ENCODE peak calls at places on chromosomes 1 and 21, in six cellular contexts. One of them, this sample, is unnamed.
A peak's percentile ranks its signal among the peaks of the same experiment; 100 is the strongest.

GRCh38 chr1:151514366-151514765 is 3.2 kb downstream of the CGN start:
- DNase-seq in aorta: no peak
- DNase-seq in lower leg skin: no peak
- DNase-seq in bronchial epithelial cell: peak; percentile 39
- DNase-seq in AG09309: no peak
- DNase-seq in astrocyte of the cerebellum: no peak
- DNase-seq in this sample: no peak

GRCh38 chr1:225655509-225656258 is 2.8 kb upstream of the ENAH start:
- DNase-seq in aorta: peak; percentile 87
- DNase-seq in lower leg skin: peak; percentile 86
- DNase-seq in bronchial epithelial cell: peak; percentile 99
- DNase-seq in AG09309: peak; percentile 94
- DNase-seq in astrocyte of the cerebellum: peak; percentile 98
- DNase-seq in this sample: no peak

GRCh38 chr1:239560921-239561320 is 174.6 kb downstream of the CHRM3 start:
- DNase-seq in aorta: no peak
- DNase-seq in lower leg skin: no peak
- DNase-seq in bronchial epithelial cell: no peak
- DNase-seq in AG09309: no peak
- DNase-seq in astrocyte of the cerebellum: no peak
- DNase-seq in this sample: no peak

GRCh38 chr1:15261155-15262002 is 14.4 kb downstream of the FHAD1 start:
- DNase-seq in aorta: peak; percentile 73
- DNase-seq in lower leg skin: peak; percentile 89
- DNase-seq in bronchial epithelial cell: peak; percentile 36
- DNase-seq in AG09309: no peak
- DNase-seq in astrocyte of the cerebellum: no peak
- DNase-seq in this sample: no peak

GRCh38 chr21:33286600-33287456 is 20.7 kb downstream of the IL10RB start:
- DNase-seq in aorta: peak; percentile 70
- DNase-seq in lower leg skin: peak; percentile 81
- DNase-seq in bronchial epithelial cell: peak; percentile 55
- DNase-seq in AG09309: no peak
- DNase-seq in astrocyte of the cerebellum: peak; percentile 57
- DNase-seq in this sample: no peak

GRCh38 chr1:91402023-91402422 is 2.6 kb downstream of the HFM1 start:
- DNase-seq in aorta: no peak
- DNase-seq in lower leg skin: no peak
- DNase-seq in bronchial epithelial cell: peak; percentile 46
- DNase-seq in AG09309: no peak
- DNase-seq in astrocyte of the cerebellum: no peak
- DNase-seq in this sample: no peak

GRCh38 chr1:4696161-4696745 is 41.8 kb downstream of the AJAP1 start:
- DNase-seq in aorta: no peak
- DNase-seq in lower leg skin: no peak
- DNase-seq in bronchial epithelial cell: no peak
- DNase-seq in AG09309: no peak
- DNase-seq in astrocyte of the cerebellum: no peak
- DNase-seq in this sample: no peak

GRCh38 chr1:104636581-104636980 is 886.9 kb downstream of the AMY1C start:
- DNase-seq in aorta: no peak
- DNase-seq in lower leg skin: no peak
- DNase-seq in bronchial epithelial cell: peak; percentile 29
- DNase-seq in AG09309: no peak
- DNase-seq in astrocyte of the cerebellum: no peak
- DNase-seq in this sample: no peak

GRCh38 chr1:184802739-184803492 is 48.3 kb upstream of the EDEM3 start:
- DNase-seq in aorta: no peak
- DNase-seq in lower leg skin: no peak
- DNase-seq in bronchial epithelial cell: peak; percentile 12
- DNase-seq in AG09309: no peak
- DNase-seq in astrocyte of the cerebellum: no peak
- DNase-seq in this sample: no peak

GRCh38 chr1:30790850-30791778 is 33.5 kb upstream of the LAPTM5 start:
- DNase-seq in aorta: no peak
- DNase-seq in lower leg skin: no peak
- DNase-seq in bronchial epithelial cell: no peak
- DNase-seq in AG09309: no peak
- DNase-seq in astrocyte of the cerebellum: no peak
- DNase-seq in this sample: no peak

DNA sequence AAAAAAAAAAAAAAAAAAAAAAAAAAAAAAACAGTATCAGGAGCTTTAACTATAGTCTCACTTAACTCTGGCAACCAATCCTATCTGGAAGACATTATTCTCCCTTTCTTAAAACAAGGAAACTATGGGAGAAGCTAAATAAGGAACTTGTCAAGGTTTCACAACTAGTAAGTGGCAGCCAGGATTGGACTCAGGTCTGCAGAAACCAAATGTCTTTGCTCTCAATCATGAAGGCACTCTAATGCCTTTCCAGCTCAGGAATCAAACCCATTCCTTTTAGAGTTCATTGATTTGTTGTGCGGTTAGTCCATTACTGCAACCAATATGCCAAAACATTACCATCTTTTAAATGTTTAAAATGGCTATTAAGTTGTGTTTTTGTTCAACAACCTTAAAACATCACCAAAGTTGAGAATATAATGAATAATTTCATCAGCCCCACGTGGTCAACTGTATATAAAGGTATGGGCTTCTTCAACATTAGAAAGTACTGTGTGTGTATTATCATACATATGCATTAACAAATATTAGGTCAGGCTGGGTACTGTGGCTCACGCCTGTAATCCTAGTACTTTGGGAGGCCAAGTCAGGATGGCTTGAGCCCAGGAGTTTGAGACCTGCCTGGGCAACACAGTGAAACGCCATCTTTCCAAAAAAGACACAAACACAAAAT is 1.5 kb downstream of the EPRS1 start:
- DNase-seq in aorta: no peak
- DNase-seq in lower leg skin: no peak
- DNase-seq in bronchial epithelial cell: no peak
- DNase-seq in AG09309: no peak
- DNase-seq in astrocyte of the cerebellum: no peak
- DNase-seq in this sample: no peak
- H3K4me3 ChIP-seq in aorta: no peak overlapping the region
- H3K4me3 ChIP-seq in lower leg skin: no peak overlapping the region
- H3K4me3 ChIP-seq in bronchial epithelial cell: peak overlapping the region; percentile 100
- H3K4me3 ChIP-seq in AG09309: peak overlapping the region; percentile 99
- H3K4me3 ChIP-seq in astrocyte of the cerebellum: peak overlapping the region; percentile 99
- H3K4me3 ChIP-seq in this sample: peak overlapping the region; percentile 91

GRCh38 chr1:44366576-44366975 is 11.5 kb upstream of the ERI3 start:
- DNase-seq in aorta: no peak
- DNase-seq in lower leg skin: peak; percentile 29
- DNase-seq in bronchial epithelial cell: no peak
- DNase-seq in AG09309: no peak
- DNase-seq in astrocyte of the cerebellum: no peak
- DNase-seq in this sample: no peak

GRCh38 chr1:44368471-44369151 is 13.6 kb upstream of the ERI3 start:
- DNase-seq in aorta: no peak
- DNase-seq in lower leg skin: peak; percentile 57
- DNase-seq in bronchial epithelial cell: no peak
- DNase-seq in AG09309: no peak
- DNase-seq in astrocyte of the cerebellum: no peak
- DNase-seq in this sample: no peak

GRCh38 chr1:44371206-44371605 is 16.1 kb upstream of the ERI3 start:
- DNase-seq in aorta: no peak
- DNase-seq in lower leg skin: no peak
- DNase-seq in bronchial epithelial cell: no peak
- DNase-seq in AG09309: no peak
- DNase-seq in astrocyte of the cerebellum: no peak
- DNase-seq in this sample: no peak

DNA sequence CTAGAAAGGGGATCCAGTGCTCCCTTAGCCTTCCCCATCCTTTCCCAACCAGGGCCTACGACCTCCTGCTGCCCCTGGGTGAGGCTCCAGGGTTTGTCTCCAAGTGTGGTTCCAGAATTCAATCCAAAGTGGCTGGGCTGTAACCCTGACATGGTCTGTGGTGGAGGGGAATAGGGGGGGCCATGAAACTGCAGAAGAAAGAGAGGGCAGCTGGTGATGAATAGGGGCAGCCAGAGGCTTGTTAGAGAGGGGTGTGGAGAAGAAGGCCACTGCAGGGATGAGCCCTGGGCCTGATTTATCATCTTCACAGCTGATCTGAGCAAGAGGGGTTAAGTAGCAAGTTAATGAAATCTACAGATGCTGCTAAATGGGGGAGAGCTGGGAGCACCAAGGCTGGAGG is 12.9 kb upstream of the ERI3 start:
- DNase-seq in aorta: no peak
- DNase-seq in lower leg skin: peak; percentile 50
- DNase-seq in bronchial epithelial cell: no peak
- DNase-seq in AG09309: no peak
- DNase-seq in astrocyte of the cerebellum: no peak
- DNase-seq in this sample: no peak
- H3K4me3 ChIP-seq in aorta: no peak overlapping the region
- H3K4me3 ChIP-seq in lower leg skin: no peak overlapping the region
- H3K4me3 ChIP-seq in bronchial epithelial cell: no peak overlapping the region
- H3K4me3 ChIP-seq in AG09309: no peak overlapping the region
- H3K4me3 ChIP-seq in astrocyte of the cerebellum: no peak overlapping the region
- H3K4me3 ChIP-seq in this sample: no peak overlapping the region

GRCh38 chr1:227959325-227959860 is 11.7 kb upstream of the WNT9A start:
- DNase-seq in aorta: no peak
- DNase-seq in lower leg skin: no peak
- DNase-seq in bronchial epithelial cell: no peak
- DNase-seq in AG09309: no peak
- DNase-seq in astrocyte of the cerebellum: no peak
- DNase-seq in this sample: peak; percentile 36

GRCh38 chr1:227954163-227954850 is 6.6 kb upstream of the WNT9A start:
- DNase-seq in aorta: no peak
- DNase-seq in lower leg skin: no peak
- DNase-seq in bronchial epithelial cell: no peak
- DNase-seq in AG09309: no peak
- DNase-seq in astrocyte of the cerebellum: no peak
- DNase-seq in this sample: no peak

GRCh38 chr1:227955808-227956207 is 8.1 kb upstream of the WNT9A start:
- DNase-seq in aorta: no peak
- DNase-seq in lower leg skin: no peak
- DNase-seq in bronchial epithelial cell: no peak
- DNase-seq in AG09309: no peak
- DNase-seq in astrocyte of the cerebellum: no peak
- DNase-seq in this sample: no peak

GRCh38 chr1:227961651-227962050 is 13.9 kb upstream of the WNT9A start:
- DNase-seq in aorta: no peak
- DNase-seq in lower leg skin: no peak
- DNase-seq in bronchial epithelial cell: no peak
- DNase-seq in AG09309: no peak
- DNase-seq in astrocyte of the cerebellum: no peak
- DNase-seq in this sample: no peak

DNA sequence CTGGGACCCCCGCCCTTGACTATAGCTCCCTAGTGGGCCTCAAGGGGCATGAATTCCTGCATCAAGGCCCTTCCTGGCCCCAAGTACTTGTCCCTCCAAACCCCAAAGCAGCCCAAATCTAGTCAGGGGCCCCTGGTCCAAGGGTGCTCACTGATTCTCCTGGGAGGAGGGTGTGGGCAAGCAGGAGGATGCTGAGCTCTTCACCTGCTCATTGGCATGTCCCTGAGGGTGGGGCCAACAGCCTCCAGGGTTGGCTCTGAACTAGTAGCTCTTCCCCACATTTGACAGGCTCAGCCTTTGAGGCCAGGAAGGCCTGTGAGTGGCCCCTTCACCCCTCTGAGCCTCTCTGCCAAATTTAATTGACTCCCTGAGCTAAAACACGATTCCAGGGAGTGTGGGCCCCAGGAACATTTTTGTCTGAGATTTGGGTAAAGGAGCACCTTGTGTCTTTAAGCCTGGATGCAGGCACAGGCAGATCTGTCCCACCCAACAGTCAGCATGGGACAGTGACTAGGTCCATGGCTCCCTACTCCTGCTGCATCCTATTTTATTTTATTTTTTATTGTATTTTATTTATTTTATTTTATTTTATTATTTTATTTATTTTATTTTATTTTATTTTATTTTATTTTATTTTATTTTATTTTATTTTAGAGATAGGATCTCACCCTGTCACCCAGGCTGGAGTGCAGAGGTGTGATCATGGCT is 11.0 kb upstream of the WNT9A start:
- DNase-seq in aorta: peak; percentile 34
- DNase-seq in lower leg skin: no peak
- DNase-seq in bronchial epithelial cell: no peak
- DNase-seq in AG09309: no peak
- DNase-seq in astrocyte of the cerebellum: no peak
- DNase-seq in this sample: no peak
- H3K4me3 ChIP-seq in aorta: no peak overlapping the region
- H3K4me3 ChIP-seq in lower leg skin: no peak overlapping the region
- H3K4me3 ChIP-seq in bronchial epithelial cell: no peak overlapping the region
- H3K4me3 ChIP-seq in AG09309: no peak overlapping the region
- H3K4me3 ChIP-seq in astrocyte of the cerebellum: no peak overlapping the region
- H3K4me3 ChIP-seq in this sample: no peak overlapping the region

GRCh38 chr1:59565611-59566410 is 248.9 kb upstream of the HOOK1 start:
- DNase-seq in aorta: no peak
- DNase-seq in lower leg skin: no peak
- DNase-seq in bronchial epithelial cell: no peak
- DNase-seq in AG09309: peak; percentile 96
- DNase-seq in astrocyte of the cerebellum: peak; percentile 38
- DNase-seq in this sample: no peak
- H3K4me3 ChIP-seq in aorta: no peak overlapping the region
- H3K4me3 ChIP-seq in lower leg skin: no peak overlapping the region
- H3K4me3 ChIP-seq in bronchial epithelial cell: no peak overlapping the region
- H3K4me3 ChIP-seq in AG09309: peak overlapping the region; percentile 28
- H3K4me3 ChIP-seq in astrocyte of the cerebellum: no peak overlapping the region
- H3K4me3 ChIP-seq in this sample: no peak overlapping the region

GRCh38 chr1:29260531-29260930 is 24.2 kb downstream of the PTPRU start:
- DNase-seq in aorta: peak; percentile 74
- DNase-seq in lower leg skin: no peak
- DNase-seq in bronchial epithelial cell: no peak
- DNase-seq in AG09309: no peak
- DNase-seq in astrocyte of the cerebellum: no peak
- DNase-seq in this sample: no peak
- H3K4me3 ChIP-seq in aorta: no peak overlapping the region
- H3K4me3 ChIP-seq in lower leg skin: no peak overlapping the region
- H3K4me3 ChIP-seq in bronchial epithelial cell: no peak overlapping the region
- H3K4me3 ChIP-seq in AG09309: no peak overlapping the region
- H3K4me3 ChIP-seq in astrocyte of the cerebellum: peak overlapping the region; percentile 43
- H3K4me3 ChIP-seq in this sample: no peak overlapping the region

GRCh38 chr1:174414205-174414604 is 33.6 kb upstream of the GPR52 start:
- DNase-seq in aorta: no peak
- DNase-seq in lower leg skin: no peak
- DNase-seq in bronchial epithelial cell: no peak
- DNase-seq in AG09309: no peak
- DNase-seq in astrocyte of the cerebellum: no peak
- DNase-seq in this sample: no peak
- H3K4me3 ChIP-seq in aorta: no peak overlapping the region
- H3K4me3 ChIP-seq in lower leg skin: no peak overlapping the region
- H3K4me3 ChIP-seq in bronchial epithelial cell: no peak overlapping the region
- H3K4me3 ChIP-seq in AG09309: no peak overlapping the region
- H3K4me3 ChIP-seq in astrocyte of the cerebellum: no peak overlapping the region
- H3K4me3 ChIP-seq in this sample: no peak overlapping the region

GRCh38 chr1:98054367-98054701 is 133.5 kb upstream of the DPYD start:
- DNase-seq in aorta: no peak
- DNase-seq in lower leg skin: no peak
- DNase-seq in bronchial epithelial cell: no peak
- DNase-seq in AG09309: no peak
- DNase-seq in astrocyte of the cerebellum: no peak
- DNase-seq in this sample: no peak
- H3K4me3 ChIP-seq in aorta: no peak overlapping the region
- H3K4me3 ChIP-seq in lower leg skin: no peak overlapping the region
- H3K4me3 ChIP-seq in bronchial epithelial cell: peak overlapping the region; percentile 61
- H3K4me3 ChIP-seq in AG09309: no peak overlapping the region
- H3K4me3 ChIP-seq in astrocyte of the cerebellum: no peak overlapping the region
- H3K4me3 ChIP-seq in this sample: peak overlapping the region; percentile 68

This sample was measured in coronary artery.